ENCODE peak calls at places on chromosome 15, in seven cellular contexts. One of them, this sample, is unnamed.

GRCh38 chr15:73909616-73910015 is 16.6 kb upstream of the LOXL1 start:
- DNase-seq in endothelial cell of umbilical vein: no peak
- DNase-seq in WTC11: no peak
- DNase-seq in heart left ventricle: no peak
- DNase-seq in choroid plexus epithelial cell: no peak
- DNase-seq in RWPE1: no peak
- DNase-seq in AG04449: no peak
- DNase-seq in this sample: no peak

GRCh38 chr15:79970921-79971434 is at the start of gene BCL2A1:
- DNase-seq in endothelial cell of umbilical vein: peak; percentile 56
- DNase-seq in WTC11: no peak
- DNase-seq in heart left ventricle: no peak
- DNase-seq in choroid plexus epithelial cell: peak; percentile 87
- DNase-seq in RWPE1: peak; percentile 63
- DNase-seq in AG04449: peak; percentile 68
- DNase-seq in this sample: peak; percentile 36

GRCh38 chr15:92906563-92907081 is 6.5 kb downstream of the CHD2 start:
- DNase-seq in endothelial cell of umbilical vein: peak; percentile 77
- DNase-seq in WTC11: no peak
- DNase-seq in heart left ventricle: no peak
- DNase-seq in choroid plexus epithelial cell: no peak
- DNase-seq in RWPE1: peak; percentile 62
- DNase-seq in AG04449: no peak
- DNase-seq in this sample: no peak

GRCh38 chr15:63950911-63951481 is 95.3 kb downstream of the DAPK2 start:
- DNase-seq in endothelial cell of umbilical vein: peak; percentile 12
- DNase-seq in WTC11: no peak
- DNase-seq in heart left ventricle: no peak
- DNase-seq in choroid plexus epithelial cell: peak; percentile 91
- DNase-seq in RWPE1: peak; percentile 51
- DNase-seq in AG04449: peak; percentile 86
- DNase-seq in this sample: peak; percentile 68

GRCh38 chr15:41772720-41773331 is 1.5 kb upstream of the MAPKBP1 start:
- DNase-seq in endothelial cell of umbilical vein: peak; percentile 80
- DNase-seq in WTC11: peak; percentile 48
- DNase-seq in heart left ventricle: peak; percentile 37
- DNase-seq in choroid plexus epithelial cell: peak; percentile 84
- DNase-seq in RWPE1: peak; percentile 75
- DNase-seq in AG04449: peak; percentile 38
- DNase-seq in this sample: no peak

GRCh38 chr15:83843511-83843910 is 189.6 kb downstream of the ADAMTSL3 start:
- DNase-seq in endothelial cell of umbilical vein: no peak
- DNase-seq in WTC11: no peak
- DNase-seq in heart left ventricle: no peak
- DNase-seq in choroid plexus epithelial cell: peak; percentile 42
- DNase-seq in RWPE1: no peak
- DNase-seq in AG04449: no peak
- DNase-seq in this sample: peak; percentile 40

GRCh38 chr15:25731411-25731810 is 131.7 kb downstream of the ATP10A start:
- DNase-seq in endothelial cell of umbilical vein: no peak
- DNase-seq in WTC11: no peak
- DNase-seq in heart left ventricle: no peak
- DNase-seq in choroid plexus epithelial cell: no peak
- DNase-seq in RWPE1: no peak
- DNase-seq in AG04449: no peak
- DNase-seq in this sample: no peak

GRCh38 chr15:74809951-74810350 is 2.7 kb upstream of the LMAN1L start:
- DNase-seq in endothelial cell of umbilical vein: no peak
- DNase-seq in WTC11: no peak
- DNase-seq in heart left ventricle: no peak
- DNase-seq in choroid plexus epithelial cell: no peak
- DNase-seq in RWPE1: no peak
- DNase-seq in AG04449: no peak
- DNase-seq in this sample: no peak

GRCh38 chr15:41521614-41522013 is 8.0 kb upstream of the LTK start:
- DNase-seq in endothelial cell of umbilical vein: no peak
- DNase-seq in WTC11: no peak
- DNase-seq in heart left ventricle: no peak
- DNase-seq in choroid plexus epithelial cell: no peak
- DNase-seq in RWPE1: no peak
- DNase-seq in AG04449: no peak
- DNase-seq in this sample: no peak

GRCh38 chr15:78808550-78808949 is 2.7 kb downstream of the ADAMTS7 start:
- DNase-seq in endothelial cell of umbilical vein: peak; percentile 37
- DNase-seq in WTC11: peak; percentile 54
- DNase-seq in heart left ventricle: peak; percentile 59
- DNase-seq in choroid plexus epithelial cell: peak; percentile 68
- DNase-seq in RWPE1: peak; percentile 42
- DNase-seq in AG04449: no peak
- DNase-seq in this sample: no peak

GRCh38 chr15:97729270-97729669 is 231.2 kb upstream of the ARRDC4 start:
- DNase-seq in endothelial cell of umbilical vein: no peak
- DNase-seq in WTC11: no peak
- DNase-seq in heart left ventricle: no peak
- DNase-seq in choroid plexus epithelial cell: no peak
- DNase-seq in RWPE1: no peak
- DNase-seq in AG04449: no peak
- DNase-seq in this sample: no peak

GRCh38 chr15:76253851-76254440 is 57.3 kb downstream of the ETFA start:
- DNase-seq in endothelial cell of umbilical vein: no peak
- DNase-seq in WTC11: no peak
- DNase-seq in heart left ventricle: no peak
- DNase-seq in choroid plexus epithelial cell: no peak
- DNase-seq in RWPE1: no peak
- DNase-seq in AG04449: no peak
- DNase-seq in this sample: no peak

DNA sequence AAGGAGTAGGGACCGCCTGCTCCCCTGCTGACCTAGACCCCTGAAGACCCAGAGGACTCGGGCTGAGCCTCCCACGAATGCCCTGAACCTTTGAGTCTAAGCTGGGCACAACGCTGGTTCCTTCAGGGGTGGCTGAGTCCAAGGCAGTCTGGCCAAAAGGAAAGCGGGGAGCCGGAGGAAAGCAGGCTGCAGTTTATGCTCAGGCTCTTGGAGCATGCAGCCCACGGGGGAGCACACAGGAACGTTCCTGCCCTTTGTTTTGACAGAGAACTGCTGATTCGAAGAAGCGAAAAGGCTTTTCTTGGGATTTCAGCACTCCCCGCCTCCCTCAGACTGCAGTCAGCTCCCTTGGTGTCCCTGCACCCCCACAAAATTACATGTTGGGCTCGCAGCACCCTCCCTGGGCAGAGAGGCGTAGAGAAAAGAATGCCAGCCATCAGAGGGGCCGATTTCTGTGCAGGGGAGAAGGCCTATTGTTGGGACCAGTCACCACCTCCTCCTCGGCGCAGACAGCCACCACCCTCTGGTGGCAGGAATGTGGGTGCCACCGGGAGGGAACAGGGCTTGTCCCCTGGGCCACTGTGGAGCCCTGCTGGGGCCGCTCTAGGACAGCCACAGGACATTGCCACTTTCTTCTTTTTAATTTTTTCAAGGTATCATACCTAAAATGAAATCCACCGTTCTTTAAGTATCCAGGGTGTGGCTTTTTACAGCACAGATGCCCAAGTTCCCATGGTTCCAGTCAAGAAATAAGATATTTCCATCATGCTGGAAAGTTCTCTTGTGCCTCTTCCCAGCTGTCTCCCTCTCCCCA is 72.2 kb downstream of the SMAD6 start:
- DNase-seq in endothelial cell of umbilical vein: peak; percentile 80
- DNase-seq in WTC11: peak; percentile 92
- DNase-seq in heart left ventricle: peak; percentile 87
- DNase-seq in choroid plexus epithelial cell: peak; percentile 60
- DNase-seq in RWPE1: peak; percentile 88
- DNase-seq in AG04449: no peak
- DNase-seq in this sample: no peak
- TF ChIP-seq CTCF in endothelial cell of umbilical vein: peak; percentile 96
- TF ChIP-seq CTCF in WTC11: peak; percentile 99
- TF ChIP-seq CTCF in heart left ventricle: peak; percentile 93
- TF ChIP-seq CTCF in choroid plexus epithelial cell: peak; percentile 95
- TF ChIP-seq CTCF in RWPE1: peak; percentile 98
- TF ChIP-seq CTCF in AG04449: peak; percentile 99
- TF ChIP-seq CTCF in this sample: peak; percentile 96

GRCh38 chr15:42800731-42801474 is 64.0 kb upstream of the CDAN1 start:
- DNase-seq in endothelial cell of umbilical vein: no peak
- DNase-seq in WTC11: peak; percentile 67
- DNase-seq in heart left ventricle: no peak
- DNase-seq in choroid plexus epithelial cell: no peak
- DNase-seq in RWPE1: no peak
- DNase-seq in AG04449: no peak
- DNase-seq in this sample: no peak
- TF ChIP-seq CTCF in endothelial cell of umbilical vein: no peak
- TF ChIP-seq CTCF in WTC11: no peak
- TF ChIP-seq CTCF in heart left ventricle: peak; percentile 25
- TF ChIP-seq CTCF in choroid plexus epithelial cell: peak; percentile 34
- TF ChIP-seq CTCF in RWPE1: no peak
- TF ChIP-seq CTCF in AG04449: no peak
- TF ChIP-seq CTCF in this sample: peak; percentile 9

GRCh38 chr15:34373951-34374350 is 7.0 kb upstream of the LPCAT4 start:
- DNase-seq in endothelial cell of umbilical vein: no peak
- DNase-seq in WTC11: no peak
- DNase-seq in heart left ventricle: no peak
- DNase-seq in choroid plexus epithelial cell: no peak
- DNase-seq in RWPE1: no peak
- DNase-seq in AG04449: no peak
- DNase-seq in this sample: no peak
- TF ChIP-seq CTCF in endothelial cell of umbilical vein: no peak
- TF ChIP-seq CTCF in WTC11: no peak
- TF ChIP-seq CTCF in heart left ventricle: no peak
- TF ChIP-seq CTCF in choroid plexus epithelial cell: no peak
- TF ChIP-seq CTCF in RWPE1: no peak
- TF ChIP-seq CTCF in AG04449: no peak
- TF ChIP-seq CTCF in this sample: no peak

GRCh38 chr15:68034071-68034470 is 20.0 kb upstream of the PIAS1 start:
- DNase-seq in endothelial cell of umbilical vein: no peak
- DNase-seq in WTC11: no peak
- DNase-seq in heart left ventricle: no peak
- DNase-seq in choroid plexus epithelial cell: no peak
- DNase-seq in RWPE1: no peak
- DNase-seq in AG04449: no peak
- DNase-seq in this sample: no peak

GRCh38 chr15:68032672-68033071 is 21.4 kb upstream of the PIAS1 start:
- DNase-seq in endothelial cell of umbilical vein: no peak
- DNase-seq in WTC11: no peak
- DNase-seq in heart left ventricle: no peak
- DNase-seq in choroid plexus epithelial cell: no peak
- DNase-seq in RWPE1: no peak
- DNase-seq in AG04449: no peak
- DNase-seq in this sample: no peak

GRCh38 chr15:68031406-68031805 is 22.7 kb upstream of the PIAS1 start:
- DNase-seq in endothelial cell of umbilical vein: no peak
- DNase-seq in WTC11: no peak
- DNase-seq in heart left ventricle: no peak
- DNase-seq in choroid plexus epithelial cell: no peak
- DNase-seq in RWPE1: no peak
- DNase-seq in AG04449: no peak
- DNase-seq in this sample: no peak

GRCh38 chr15:68029959-68030358 is 24.2 kb upstream of the PIAS1 start:
- DNase-seq in endothelial cell of umbilical vein: no peak
- DNase-seq in WTC11: no peak
- DNase-seq in heart left ventricle: no peak
- DNase-seq in choroid plexus epithelial cell: no peak
- DNase-seq in RWPE1: no peak
- DNase-seq in AG04449: no peak
- DNase-seq in this sample: no peak

DNA sequence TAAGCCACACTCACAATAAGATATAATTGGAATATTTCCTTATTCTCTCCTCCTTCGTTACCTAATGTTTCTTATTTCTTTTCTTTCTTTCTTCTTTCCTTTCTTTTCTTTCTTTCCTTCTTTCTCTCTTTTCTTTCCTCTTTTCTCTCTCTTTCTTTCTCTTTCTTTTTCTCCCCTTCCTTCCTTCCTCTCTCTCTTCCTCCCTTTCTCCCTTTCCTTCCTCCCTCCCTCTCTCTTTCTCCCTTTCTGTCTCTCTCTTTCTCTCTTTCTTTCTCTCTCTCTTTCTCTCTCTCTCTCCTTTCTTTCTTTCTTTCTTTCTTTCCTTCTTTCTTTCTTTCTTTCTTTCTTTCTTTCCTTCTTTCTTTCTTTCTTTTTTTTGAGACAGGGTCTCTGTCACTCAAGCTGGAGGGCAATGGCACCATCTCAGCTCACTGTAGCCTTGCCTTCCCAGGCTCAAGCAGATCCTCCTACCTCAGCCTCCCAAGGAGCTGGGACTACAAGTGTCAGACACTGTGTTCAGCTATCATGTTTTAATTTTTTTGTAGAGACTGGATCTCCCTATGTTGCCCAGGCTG is 19.3 kb upstream of the PIAS1 start:
- DNase-seq in endothelial cell of umbilical vein: no peak
- DNase-seq in WTC11: no peak
- DNase-seq in heart left ventricle: no peak
- DNase-seq in choroid plexus epithelial cell: no peak
- DNase-seq in RWPE1: no peak
- DNase-seq in AG04449: no peak
- DNase-seq in this sample: no peak
- TF ChIP-seq CTCF in endothelial cell of umbilical vein: no peak
- TF ChIP-seq CTCF in WTC11: no peak
- TF ChIP-seq CTCF in heart left ventricle: no peak
- TF ChIP-seq CTCF in choroid plexus epithelial cell: no peak
- TF ChIP-seq CTCF in RWPE1: no peak
- TF ChIP-seq CTCF in AG04449: no peak
- TF ChIP-seq CTCF in this sample: no peak

DNA sequence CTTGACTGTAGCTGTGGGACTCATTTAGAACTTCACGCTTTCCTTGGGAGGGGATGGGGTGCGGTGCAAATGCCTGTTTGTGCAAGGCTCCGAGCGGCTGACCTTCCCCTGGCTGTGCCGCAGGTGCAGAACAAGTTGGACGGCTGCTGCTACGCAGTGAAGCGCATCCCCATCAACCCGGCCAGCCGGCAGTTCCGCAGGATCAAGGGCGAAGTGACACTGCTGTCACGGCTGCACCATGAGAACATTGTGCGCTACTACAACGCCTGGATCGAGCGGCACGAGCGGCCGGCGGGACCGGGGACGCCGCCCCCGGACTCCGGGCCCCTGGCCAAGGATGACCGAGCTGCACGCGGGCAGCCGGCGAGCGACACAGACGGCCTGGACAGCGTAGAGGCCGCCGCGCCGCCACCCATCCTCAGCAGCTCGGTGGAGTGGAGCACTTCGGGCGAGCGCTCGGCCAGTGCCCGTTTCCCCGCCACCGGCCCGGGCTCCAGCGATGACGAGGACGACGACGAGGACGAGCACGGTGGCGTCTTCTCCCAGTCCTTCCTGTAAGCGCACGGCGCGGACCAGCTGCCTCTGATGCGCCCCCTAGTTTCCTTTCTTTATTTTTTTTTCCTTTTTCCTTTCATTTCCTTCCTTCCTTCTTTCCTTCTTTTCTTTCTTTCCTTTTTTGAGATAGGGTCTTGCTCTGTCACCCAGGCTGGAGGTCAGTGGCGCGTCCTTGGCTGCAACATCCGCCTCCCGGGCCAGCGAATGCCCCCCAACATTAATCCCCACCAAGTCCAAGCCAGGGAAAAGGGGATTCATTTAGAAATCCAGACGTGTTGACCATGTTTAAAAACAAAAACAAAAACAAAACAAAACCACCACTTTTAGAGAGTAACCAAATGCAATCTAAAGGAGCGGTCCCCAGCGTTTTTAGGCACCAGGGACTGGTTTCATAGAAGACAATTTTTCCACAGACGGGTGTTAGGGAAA is 42.7 kb downstream of the EIF2AK4 start:
- DNase-seq in endothelial cell of umbilical vein: peak; percentile 70
- DNase-seq in WTC11: peak; percentile 60
- DNase-seq in heart left ventricle: peak; percentile 74
- DNase-seq in choroid plexus epithelial cell: peak; percentile 51
- DNase-seq in RWPE1: peak; percentile 55
- DNase-seq in AG04449: no peak
- DNase-seq in this sample: peak; percentile 23
- TF ChIP-seq CTCF in endothelial cell of umbilical vein: peak; percentile 40
- TF ChIP-seq CTCF in WTC11: no peak
- TF ChIP-seq CTCF in heart left ventricle: no peak
- TF ChIP-seq CTCF in choroid plexus epithelial cell: peak; percentile 53
- TF ChIP-seq CTCF in RWPE1: peak; percentile 79
- TF ChIP-seq CTCF in AG04449: peak; percentile 52
- TF ChIP-seq CTCF in this sample: peak; percentile 56

This sample was measured in AG09319.